ENCODE peak calls at places on chromosomes 16 and 17, in six cellular contexts. O is neuronal stem cell, X is H1, H is IMR-90, D is mesenchymal stem cell, K is trophoblast cell. V is an unnamed sample.
A peak's percentile ranks its signal among the peaks of the same experiment; 100 is the strongest.

GRCh38 chr17:65220732-65221131 is 83.6 kb downstream of the RGS9 start:
- DNase-seq in D (no peak), H (no peak), O (no peak), X (no peak), K (no peak), V (no peak)

GRCh38 chr16:3004781-3005284 is 7.9 kb upstream of the CLDN9 start:
- DNase-seq in D (no peak), H (no peak), X (no peak), K (peak; percentile 33), O (no peak), V (peak; percentile 71)

GRCh38 chr16:66228791-66229190 is 137.7 kb upstream of the CDH5 start:
- DNase-seq in O (no peak), X (no peak), H (peak; percentile 38), D (peak; percentile 67), K (no peak), V (no peak)

GRCh38 chr17:76074390-76075363 is at the start of gene GALR2:
- DNase-seq in O (no peak), K (no peak), D (no peak), X (peak; percentile 80), H (no peak), V (peak; percentile 72)

GRCh38 chr17:45311762-45312476 is 4.9 kb downstream of the MAP3K14 start:
- DNase-seq in X (no peak), O (no peak), D (peak; percentile 79), H (peak; percentile 63), K (peak; percentile 79), V (no peak)

GRCh38 chr16:50731989-50732589 is 9.8 kb upstream of the CYLD start:
- DNase-seq in H (no peak), O (no peak), K (no peak), D (no peak), X (no peak), V (no peak)

GRCh38 chr17:29590979-29591736 is 1.7 kb upstream of the GIT1 start:
- DNase-seq in H (peak; percentile 45), D (peak; percentile 63), O (no peak), K (no peak), X (no peak), V (peak; percentile 78)

GRCh38 chr17:250487-251300 is 69.2 kb upstream of the DOC2B start:
- DNase-seq in H (no peak), K (no peak), D (no peak), O (no peak), X (peak; percentile 34), V (no peak)

GRCh38 chr17:81713556-81714411 is 1.7 kb downstream of the SLC25A10 start:
- DNase-seq in H (no peak), O (no peak), X (no peak), D (no peak), K (no peak), V (no peak)

GRCh38 chr17:19021622-19022083 is 17.1 kb upstream of the FAM83G start:
- DNase-seq in D (no peak), X (peak; percentile 81), H (no peak), O (no peak), K (no peak), V (peak; percentile 74)

GRCh38 chr17:79704691-79705090 is 26.1 kb upstream of the ENPP7 start:
- DNase-seq in K (no peak), H (no peak), O (no peak), X (no peak), D (no peak), V (no peak)

GRCh38 chr16:77043076-77043475 is 147.9 kb upstream of the MON1B start:
- DNase-seq in X (no peak), D (peak; percentile 5), O (no peak), K (no peak), H (no peak), V (no peak)

GRCh38 chr16:12617401-12617819 is 186.3 kb downstream of the CPPED1 start:
- DNase-seq in O (no peak), D (no peak), H (no peak), X (no peak), K (no peak), V (no peak)

GRCh38 chr17:58639681-58640080 is 52.2 kb downstream of the TEX14 start:
- DNase-seq in D (no peak), X (no peak), O (no peak), H (no peak), K (no peak), V (no peak)

GRCh38 chr16:1713933-1714332 is 7.9 kb downstream of the MAPK8IP3 start:
- DNase-seq in X (no peak), D (no peak), K (no peak), H (no peak), O (no peak), V (peak; percentile 53)

GRCh38 chr16:15461376-15461775 is 27.0 kb downstream of the BMERB1 start:
- DNase-seq in H (no peak), O (no peak), D (no peak), K (no peak), X (no peak), V (no peak)

GRCh38 chr17:3556239-3556904 is 1.2 kb downstream of the TRPV3 start:
- DNase-seq in O (no peak), D (no peak), H (no peak), K (no peak), X (no peak), V (peak; percentile 26)

GRCh38 chr17:3558603-3559269 is 1.1 kb upstream of the TRPV3 start:
- DNase-seq in K (peak; percentile 85), H (peak; percentile 92), D (peak; percentile 54), X (no peak), O (no peak), V (peak; percentile 55)

GRCh38 chr17:3557768-3558583 is at the start of gene TRPV3:
- DNase-seq in D (no peak), X (no peak), H (no peak), K (peak; percentile 66), O (no peak), V (peak; percentile 24)

GRCh38 chr17:3556905-3557767 is 476 bp downstream of the TRPV3 start:
- DNase-seq in O (no peak), D (no peak), X (no peak), K (no peak), H (no peak), V (peak; percentile 36)

GRCh38 chr17:3559270-3559645 is 1.6 kb upstream of the TRPV3 start:
- DNase-seq in O (no peak), X (no peak), K (no peak), H (no peak), D (no peak), V (no peak)
- H2AFZ ChIP-seq in O (peak overlapping the region; percentile 2), X (peak overlapping the region; percentile 20), K (peak overlapping the region; percentile 25), H (peak overlapping the region; percentile 93), D (no peak overlapping the region), V (no peak overlapping the region)

GRCh38 chr16:69563605-69564580 is 1.9 kb upstream of the NFAT5 start:
- DNase-seq in H (peak; percentile 65), O (peak; percentile 89), D (peak; percentile 81), X (peak; percentile 51), K (peak; percentile 27), V (no peak)

GRCh38 chr16:69564845-69565610 is 738 bp upstream of the NFAT5 start:
- DNase-seq in O (no peak), X (no peak), K (no peak), H (no peak), D (peak; percentile 30), V (no peak)

GRCh38 chr16:69567031-69567680 is 1.4 kb downstream of the NFAT5 start:
- DNase-seq in H (peak; percentile 33), D (no peak), X (no peak), O (no peak), K (peak; percentile 78), V (peak; percentile 39)

GRCh38 chr16:69566437-69567030 is 768 bp downstream of the NFAT5 start:
- DNase-seq in O (peak; percentile 56), X (peak; percentile 70), H (peak; percentile 68), K (peak; percentile 27), D (peak; percentile 80), V (peak; percentile 47)

DNA sequence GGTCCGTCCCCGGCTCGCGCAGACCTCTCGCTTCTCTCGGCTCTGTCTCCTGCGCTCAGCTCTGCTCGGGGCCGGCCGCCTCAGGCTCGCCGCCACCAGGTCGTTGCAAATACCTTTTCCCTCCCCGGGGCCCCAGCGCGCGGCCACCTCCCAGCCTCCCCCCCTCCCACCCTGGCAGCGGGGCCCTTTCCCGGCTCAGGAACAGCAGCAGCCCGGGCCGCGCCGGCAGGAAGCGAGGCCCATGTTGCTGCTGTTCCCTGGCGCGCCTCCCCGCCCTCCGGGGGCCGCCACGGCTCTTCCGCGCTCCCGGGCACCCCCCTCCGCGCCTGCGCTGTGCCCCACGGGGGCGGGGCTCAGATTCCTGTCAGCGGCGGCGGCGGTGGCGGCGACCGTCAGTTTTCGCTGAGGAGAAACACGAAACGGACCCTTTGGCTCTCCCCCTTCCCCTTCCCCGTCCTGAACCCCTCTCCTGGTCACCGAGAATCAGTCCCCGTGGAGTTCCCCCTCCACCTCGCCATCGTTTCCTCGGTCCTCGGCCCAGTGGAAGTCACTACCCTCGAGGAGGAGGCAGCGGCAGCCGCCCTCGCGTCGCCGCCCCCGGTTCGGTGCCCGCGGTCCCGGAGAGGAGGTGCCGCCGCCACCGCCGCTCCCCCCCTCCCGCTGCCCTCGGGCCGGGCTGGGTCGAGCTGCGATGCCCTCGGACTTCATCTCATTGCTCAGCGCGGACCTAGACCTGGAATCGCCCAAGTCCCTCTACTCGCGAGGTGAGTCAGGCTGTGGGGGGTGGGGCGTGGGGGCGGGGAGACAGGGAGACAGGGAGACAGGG is at the start of gene NFAT5:
- DNase-seq in H (peak; percentile 74), D (peak; percentile 84), X (peak; percentile 98), O (peak; percentile 95), K (peak; percentile 75), V (peak; percentile 94)
- H2BK120ac ChIP-seq in H (peak within 1 kb of the TSS; percentile 74), D (peak within 1 kb of the TSS; percentile 96), X (peak within 1 kb of the TSS; percentile 67), O (no peak within 1 kb of the TSS), K (peak within 1 kb of the TSS; percentile 96), V (no peak within 1 kb of the TSS)

DNA sequence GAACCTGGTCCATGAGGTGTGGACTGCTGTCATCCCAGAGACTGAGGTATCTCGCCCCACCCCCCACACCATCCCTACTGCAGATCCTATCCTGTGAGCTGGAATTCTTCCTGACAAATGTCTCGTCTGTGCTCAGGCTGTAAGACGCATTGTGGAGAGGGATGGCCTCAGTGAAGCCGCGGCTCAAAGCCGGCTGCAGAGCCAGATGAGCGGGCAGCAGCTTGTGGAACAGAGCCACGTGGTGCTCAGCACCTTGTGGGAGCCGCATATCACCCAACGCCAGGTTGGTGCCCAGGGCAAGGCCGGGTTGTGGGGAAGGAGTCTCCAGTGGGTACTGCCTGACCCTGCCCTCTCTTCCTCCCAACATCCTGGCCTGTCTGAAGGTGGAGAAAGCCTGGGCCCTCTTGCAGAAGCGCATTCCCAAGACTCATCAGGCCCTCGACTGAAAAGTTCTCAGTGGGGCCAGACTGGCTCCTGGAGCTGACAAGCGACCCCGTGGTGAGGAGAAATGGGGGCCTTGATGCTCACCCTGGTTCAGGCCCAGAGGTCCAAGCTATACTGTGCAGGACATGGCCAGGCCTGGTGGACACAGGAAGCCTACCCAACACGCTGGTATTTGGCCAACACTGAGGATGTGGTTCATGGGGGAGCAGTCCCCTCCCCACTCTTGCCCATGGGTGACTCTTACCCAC is 1.2 kb upstream of the MLX start:
- DNase-seq in X (no peak), K (no peak), D (no peak), O (no peak), H (no peak), V (no peak)
- H3K4me2 ChIP-seq in X (no peak overlapping the region), K (no peak overlapping the region), D (no peak overlapping the region), O (no peak overlapping the region), H (no peak overlapping the region), V (no peak overlapping the region)

DNA sequence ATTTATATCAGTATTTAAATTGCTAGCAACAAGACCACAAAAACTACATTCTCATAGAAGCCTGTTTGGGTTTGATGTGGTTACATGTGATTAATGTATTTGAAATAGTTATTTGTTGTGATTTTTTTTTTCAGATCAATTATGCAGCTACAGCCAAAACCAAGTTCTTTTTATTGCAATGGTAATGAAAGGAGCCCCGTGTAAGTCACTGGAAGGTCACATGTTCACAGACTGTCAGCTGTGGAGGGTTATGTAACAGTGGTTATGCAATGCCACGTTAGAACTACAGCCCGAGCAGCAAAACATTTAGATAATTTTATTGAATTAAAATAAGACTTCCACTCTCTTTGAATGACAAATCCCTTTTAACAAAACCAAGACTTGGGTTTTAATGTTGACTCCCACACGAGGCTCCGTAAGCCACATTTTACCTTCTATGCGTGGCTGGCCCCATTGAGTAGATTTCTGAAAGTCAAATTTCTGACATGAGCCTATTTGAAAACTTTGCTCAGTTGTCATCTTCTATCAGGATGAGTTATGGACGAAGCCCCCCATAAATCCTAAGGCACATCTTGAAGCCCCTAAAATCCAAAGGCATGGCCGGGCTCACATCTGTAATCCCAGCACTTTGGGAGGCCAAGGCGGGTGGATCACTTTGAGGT is 41.8 kb upstream of the SEC14L1 start:
- DNase-seq in K (peak; percentile 25), X (no peak), H (peak; percentile 85), D (peak; percentile 79), O (no peak), V (no peak)
- H2AFZ ChIP-seq in K (no peak overlapping the region), X (no peak overlapping the region), H (no peak overlapping the region), D (no peak overlapping the region), O (no peak overlapping the region), V (no peak overlapping the region)